ENCODE peak calls at places on chromosome 18, in four cellular contexts. B, X, S and E are unnamed samples.

GRCh38 chr18:74562080-74562725 is 27.9 kb downstream of the CNDP1 start:
- DNase-seq in B (no peak), X (no peak), S (no peak), E (no peak)

GRCh38 chr18:59899298-59900221 is at the start of gene PMAIP1:
- DNase-seq in X (peak), B (peak), S (peak), E (no peak)

GRCh38 chr18:26383454-26384270 is 157.4 kb downstream of the TAF4B start:
- DNase-seq in B (peak), S (no peak), X (peak), E (peak)

GRCh38 chr18:63511285-63511684 is 30.9 kb upstream of the SERPINB12 start:
- DNase-seq in X (no peak), B (peak), S (peak), E (no peak)

GRCh38 chr18:22556271-22556990 is 138.7 kb upstream of the CTAGE1 start:
- DNase-seq in X (no peak), B (no peak), S (no peak), E (no peak)

GRCh38 chr18:24982831-24983230 is 369.1 kb downstream of the ZNF521 start:
- DNase-seq in X (no peak), S (no peak), B (no peak), E (no peak)

GRCh38 chr18:62531078-62531477 is 8.3 kb downstream of the ZCCHC2 start:
- DNase-seq in X (no peak), S (no peak), B (no peak), E (no peak)

GRCh38 chr18:6058941-6059340 is 163.6 kb upstream of the TMEM200C start:
- DNase-seq in S (no peak), X (no peak), B (peak), E (no peak)

GRCh38 chr18:70454705-70455322 is 166.0 kb downstream of the SOCS6 start:
- DNase-seq in S (no peak), X (peak), B (peak), E (no peak)

GRCh38 chr18:5890606-5891360 is 4.5 kb downstream of the TMEM200C start:
- DNase-seq in S (no peak), B (peak), X (no peak), E (no peak)

GRCh38 chr18:30350263-30350662 is 692.3 kb downstream of the DSC3 start:
- DNase-seq in S (no peak), B (no peak), X (no peak), E (no peak)

GRCh38 chr18:51273435-51273834 is 76.0 kb upstream of the MEX3C start:
- DNase-seq in S (no peak), X (no peak), B (no peak), E (no peak)

GRCh38 chr18:671405-671804 is 14.0 kb downstream of the TYMS start:
- DNase-seq in X (no peak), S (no peak), B (no peak), E (no peak)

GRCh38 chr18:37564796-37565137 is 831 bp downstream of the CELF4 start:
- DNase-seq in X (peak), B (no peak), S (no peak), E (no peak)

GRCh38 chr18:64244571-64244970 is 95.7 kb upstream of the LINC00305 start:
- DNase-seq in B (no peak), S (no peak), X (no peak), E (no peak)

GRCh38 chr18:61946449-61946848 is 53.6 kb upstream of the RNF152 start:
- DNase-seq in X (no peak), S (no peak), B (no peak), E (no peak)

GRCh38 chr18:50562686-50563085 is 2.8 kb downstream of the MAPK4 start:
- DNase-seq in B (no peak), X (no peak), S (no peak), E (no peak)

GRCh38 chr18:31101148-31102019 is 837 bp downstream of the DSC2 start:
- DNase-seq in S (no peak), B (peak), X (peak), E (no peak)

GRCh38 chr18:33844232-33844631 is 266.2 kb downstream of the ASXL3 start:
- DNase-seq in B (no peak), X (no peak), S (no peak), E (no peak)

GRCh38 chr18:74775239-74775638 is 177.6 kb downstream of the ZNF407 start:
- DNase-seq in X (no peak), S (no peak), B (no peak), E (no peak)

GRCh38 chr18:22412502-22412901 is 5.2 kb downstream of the CTAGE1 start:
- DNase-seq in B (no peak), S (no peak), X (no peak), E (no peak)

GRCh38 chr18:67199993-67200617 is 316.4 kb downstream of the DSEL start:
- DNase-seq in B (peak), X (no peak), S (no peak), E (peak)

GRCh38 chr18:62131305-62131909 is 55.4 kb downstream of the PIGN start:
- DNase-seq in S (no peak), X (peak), B (peak), E (peak)

GRCh38 chr18:51051105-51051712 is 21.2 kb downstream of the SMAD4 start:
- DNase-seq in X (peak), B (peak), S (no peak), E (no peak)

GRCh38 chr18:37393945-37394609 is 171.5 kb downstream of the CELF4 start:
- DNase-seq in X (peak), S (peak), B (no peak), E (no peak)

GRCh38 chr18:57837917-57838548 is 34.9 kb upstream of the ATP8B1 start:
- DNase-seq in S (no peak), X (no peak), B (no peak), E (peak)

GRCh38 chr18:14945984-14946383 is 198.0 kb downstream of the ANKRD30B start:
- DNase-seq in S (no peak), X (no peak), B (no peak), E (no peak)

GRCh38 chr18:58235001-58235436 is 191.0 kb downstream of the NEDD4L start:
- DNase-seq in S (no peak), X (no peak), B (peak), E (no peak)

GRCh38 chr18:76518543-76519155 is 23.6 kb upstream of the ZNF516 start:
- DNase-seq in X (no peak), S (no peak), B (no peak), E (no peak)

GRCh38 chr18:78378983-78379382 is 600.6 kb upstream of the SALL3 start:
- DNase-seq in S (no peak), B (no peak), X (no peak), E (no peak)

GRCh38 chr18:63336366-63337099 is 17.0 kb upstream of the BCL2 start:
- DNase-seq in S (no peak), B (peak), X (no peak), E (no peak)

GRCh38 chr18:33195795-33196194 is 244.7 kb downstream of the CCDC178 start:
- DNase-seq in X (no peak), S (no peak), B (no peak), E (no peak)

GRCh38 chr18:11909081-11909410 is 929 bp upstream of the MPPE1 start:
- DNase-seq in X (no peak), B (no peak), S (no peak), E (no peak)

GRCh38 chr18:8745355-8746014 is 40.1 kb downstream of the MTCL1 start:
- DNase-seq in B (no peak), S (no peak), X (no peak), E (no peak)

GRCh38 chr18:59448546-59448945 is 89.5 kb upstream of the LMAN1 start:
- DNase-seq in S (no peak), B (no peak), X (no peak), E (no peak)

GRCh38 chr18:54263904-54264336 is 5.4 kb upstream of the POLI start:
- DNase-seq in X (no peak), S (no peak), B (peak), E (peak)

GRCh38 chr18:25248755-25249154 is 103.2 kb downstream of the ZNF521 start:
- DNase-seq in X (no peak), S (no peak), B (no peak), E (no peak)

DNA sequence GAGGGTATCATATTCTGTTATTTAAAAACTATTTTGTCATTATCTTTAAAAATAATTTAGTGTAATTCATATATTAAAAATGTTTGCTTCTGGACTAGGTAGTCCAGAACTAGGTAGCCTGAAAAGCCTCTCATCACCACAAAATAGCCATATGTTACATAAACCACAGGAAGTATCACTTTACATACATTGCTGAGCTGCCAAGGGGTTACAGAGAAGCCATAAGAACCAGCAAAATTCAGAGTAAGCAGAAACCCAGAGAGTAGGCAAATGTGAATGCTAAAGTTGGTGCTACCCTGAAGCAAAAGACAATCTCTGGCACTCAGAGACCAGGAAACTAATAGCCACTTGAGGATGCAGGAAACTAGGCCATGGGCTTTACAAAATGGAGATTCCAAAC is 60.9 kb downstream of the LOXHD1 start:
- DNase-seq in X (no peak), S (no peak), B (no peak), E (no peak)
- TF ChIP-seq CBX5 in X (no peak), S (no peak), B (no peak), E (no peak)

DNA sequence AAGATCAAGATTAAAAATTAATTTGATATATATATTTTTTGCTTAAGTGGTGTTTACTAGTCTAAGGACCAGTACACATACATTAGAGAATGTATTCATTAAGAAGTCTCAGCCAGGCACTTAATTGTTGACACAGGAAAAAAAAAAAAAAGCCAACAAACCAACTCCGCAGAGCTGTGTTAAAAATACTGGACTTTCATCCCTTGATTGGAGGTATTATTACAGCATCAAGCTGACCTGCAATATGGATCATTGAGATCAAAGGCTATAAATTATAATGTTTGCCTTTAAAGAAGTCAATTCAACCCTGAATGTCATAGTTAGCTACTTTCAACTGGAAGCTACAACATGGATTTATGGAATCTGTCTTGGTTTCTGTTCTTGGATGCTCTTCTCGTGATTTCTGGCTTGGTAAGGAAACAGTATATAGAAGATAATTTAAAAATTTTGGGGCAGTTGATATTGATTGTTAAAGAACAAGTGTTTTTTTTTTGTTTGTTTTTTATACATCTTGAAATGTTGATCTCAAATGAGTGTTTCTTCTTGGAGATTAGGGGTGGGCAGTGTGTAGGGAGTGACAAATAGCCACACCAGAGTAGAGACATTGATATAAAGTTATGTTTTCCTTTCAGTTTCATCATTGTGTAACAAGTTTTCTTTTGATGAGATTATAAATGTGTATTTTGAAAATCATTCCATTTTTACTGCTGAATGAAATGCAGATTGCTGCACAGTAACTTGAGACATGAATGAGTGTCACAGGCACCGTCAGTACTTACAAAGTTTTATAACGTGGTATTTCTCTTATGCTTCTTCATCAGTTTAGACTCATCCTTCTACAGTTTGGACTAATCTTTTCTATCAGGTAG is at the start of gene MEP1B:
- DNase-seq in S (no peak), B (no peak), X (no peak), E (no peak)
- TF ChIP-seq CREB1 in S (no peak), B (no peak), X (no peak), E (no peak)

DNA sequence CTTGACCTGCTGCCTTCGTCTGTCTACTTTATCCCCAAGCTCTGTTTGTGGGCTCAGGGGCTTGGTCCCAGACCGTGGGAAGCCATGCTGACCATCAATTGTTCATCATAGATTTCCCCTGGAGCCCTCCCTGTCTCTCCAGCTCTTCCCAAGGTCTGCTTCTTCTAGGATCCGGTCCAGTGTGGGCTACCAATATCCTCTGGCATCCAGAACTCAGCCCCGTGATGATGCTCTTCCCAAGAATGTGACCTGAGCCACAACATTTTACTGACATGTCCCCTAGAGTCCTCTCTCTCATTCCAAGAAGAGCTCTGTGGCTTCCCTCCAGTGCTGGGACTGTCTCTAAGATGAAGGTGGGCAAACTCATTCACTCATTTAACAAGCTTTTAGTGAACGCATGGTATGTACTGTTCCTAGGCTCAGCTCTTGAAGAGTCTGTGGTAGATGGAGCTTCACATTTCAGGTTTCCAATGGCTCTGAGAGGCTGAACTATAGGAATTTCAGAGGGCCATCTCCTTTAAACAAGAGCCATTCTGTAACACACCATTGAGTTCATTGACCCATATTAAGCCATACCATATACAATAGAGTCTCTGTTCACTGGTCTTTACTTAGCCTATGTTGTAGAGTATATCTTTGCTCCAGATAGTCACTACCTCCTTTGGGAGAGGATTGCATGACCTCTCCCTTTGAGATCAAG is 142.0 kb upstream of the APCDD1 start:
- DNase-seq in S (no peak), X (no peak), B (peak), E (no peak)
- TF ChIP-seq BRCA1 in S (no peak), X (no peak), B (no peak), E (no peak)

GRCh38 chr18:55768255-55768654 is 180.3 kb upstream of the TCF4 start:
- DNase-seq in S (no peak), B (no peak), X (no peak), E (no peak)
- TF ChIP-seq CBX5 in S (no peak), B (no peak), X (no peak), E (no peak)

GRCh38 chr18:48827321-48828200 is 123.2 kb downstream of the SMAD7 start:
- DNase-seq in S (no peak), X (no peak), B (no peak), E (no peak)

GRCh38 chr18:48829443-48830149 is 121.2 kb downstream of the SMAD7 start:
- DNase-seq in S (no peak), X (no peak), B (no peak), E (no peak)

GRCh38 chr18:48828713-48829442 is 121.9 kb downstream of the SMAD7 start:
- DNase-seq in S (no peak), X (peak), B (no peak), E (no peak)

GRCh38 chr18:48826806-48827205 is 124.0 kb downstream of the SMAD7 start:
- DNase-seq in X (no peak), S (no peak), B (no peak), E (no peak)

DNA sequence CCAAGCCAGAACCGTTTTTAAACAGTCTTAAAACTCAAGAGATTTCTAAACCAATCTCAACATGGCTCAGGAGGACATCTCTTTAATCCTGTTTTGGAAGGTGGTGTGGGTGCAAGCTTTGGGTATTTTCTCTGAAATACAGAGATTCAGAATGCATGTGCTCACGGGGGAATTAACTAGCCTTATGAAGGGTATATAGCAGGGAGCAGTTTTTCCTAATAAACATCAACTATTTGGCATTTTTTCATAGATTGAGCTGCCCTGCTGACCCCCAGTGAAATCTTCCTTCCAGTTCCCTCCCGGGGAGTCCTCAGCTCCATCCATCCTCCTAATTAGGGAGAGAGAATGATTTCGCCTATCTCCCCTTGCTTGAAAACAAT is 122.6 kb downstream of the SMAD7 start:
- DNase-seq in B (no peak), X (no peak), S (no peak), E (no peak)
- TF ChIP-seq CREB1 in B (no peak), X (no peak), S (no peak), E (no peak)

GRCh38 chr18:4004176-4004829 is 450.8 kb downstream of the DLGAP1 start:
- DNase-seq in X (no peak), S (no peak), B (no peak), E (no peak)

GRCh38 chr18:3995476-3996102 is 459.5 kb downstream of the DLGAP1 start:
- DNase-seq in X (peak), B (peak), S (no peak), E (peak)

GRCh38 chr18:3994061-3994687 is 460.9 kb downstream of the DLGAP1 start:
- DNase-seq in B (no peak), S (no peak), X (no peak), E (no peak)

DNA sequence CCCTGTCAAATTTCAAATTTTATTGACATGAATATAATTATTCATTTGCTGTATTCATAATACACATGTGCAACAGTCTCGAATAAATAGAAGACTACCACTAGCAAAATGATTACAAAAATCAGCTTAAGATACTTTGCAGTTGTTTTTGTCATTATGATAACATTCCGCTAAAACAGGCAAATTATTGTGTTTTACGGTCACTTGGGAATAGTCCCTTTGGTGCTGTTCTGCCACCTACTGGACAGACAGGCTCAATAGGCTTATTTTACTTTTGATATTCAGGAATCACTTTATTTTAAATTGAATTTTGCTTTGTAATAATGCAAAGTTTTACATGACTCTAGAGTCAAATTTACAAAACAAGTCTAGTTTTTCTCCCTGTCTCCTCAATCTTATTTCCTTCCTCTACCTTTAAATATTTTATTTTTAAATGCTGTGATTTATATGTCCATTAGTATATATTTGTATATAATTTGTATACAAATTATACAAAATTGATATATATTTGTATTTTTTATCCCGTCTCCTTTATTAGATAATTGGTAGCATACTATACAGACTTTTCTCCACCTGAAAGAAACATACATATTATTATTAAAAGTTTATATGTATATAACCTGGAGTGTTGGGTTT is 456.3 kb downstream of the DLGAP1 start:
- DNase-seq in B (peak), X (peak), S (no peak), E (no peak)
- TF ChIP-seq BRCA1 in B (no peak), X (no peak), S (no peak), E (no peak)

DNA sequence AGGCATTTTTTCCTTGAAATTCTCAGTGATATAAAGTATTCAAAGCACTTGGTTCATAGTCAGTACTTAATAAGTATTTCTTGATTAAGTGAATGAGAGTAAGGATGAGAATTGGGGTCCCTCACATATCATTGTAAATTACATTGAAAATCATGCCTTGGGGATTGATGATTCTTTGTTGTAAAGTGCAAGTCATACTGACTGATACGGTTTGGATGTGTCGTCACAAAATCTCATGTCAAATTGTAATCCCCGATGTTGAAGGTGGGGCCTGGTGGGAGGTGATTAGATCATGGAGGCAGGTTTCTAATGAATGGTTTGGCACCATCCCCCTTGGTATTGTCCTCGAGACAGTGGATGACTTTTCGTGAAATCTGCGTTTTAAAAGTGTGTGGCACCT is 385.9 kb downstream of the DLGAP1 start:
- DNase-seq in X (no peak), B (no peak), S (no peak), E (no peak)
- TF ChIP-seq CBX5 in X (no peak), B (no peak), S (no peak), E (no peak)